ENCODE peak calls at places on chromosomes 6 and 20, in six cellular contexts. One of them, this sample, is unnamed.

GRCh38 chr20:38157635-38158495 is 7.2 kb downstream of the TGM2 start:
- DNase-seq in IMR-90: peak
- DNase-seq in endothelial cell: no peak
- DNase-seq in neural crest cell: no peak
- DNase-seq in heart left ventricle: peak
- DNase-seq in GM12865: no peak
- DNase-seq in this sample: no peak

GRCh38 chr6:99241905-99242534 is 107.5 kb downstream of the FAXC start:
- DNase-seq in GM12865: peak
- DNase-seq in endothelial cell: peak
- DNase-seq in neural crest cell: peak
- DNase-seq in IMR-90: peak
- DNase-seq in heart left ventricle: no peak
- DNase-seq in this sample: peak

GRCh38 chr6:15313367-15313766 is 67.5 kb downstream of the JARID2 start:
- DNase-seq in IMR-90: no peak
- DNase-seq in neural crest cell: no peak
- DNase-seq in GM12865: peak
- DNase-seq in heart left ventricle: peak
- DNase-seq in endothelial cell: no peak
- DNase-seq in this sample: no peak

GRCh38 chr20:46572181-46572580 is 21.7 kb upstream of the OCSTAMP start:
- DNase-seq in endothelial cell: no peak
- DNase-seq in neural crest cell: no peak
- DNase-seq in GM12865: no peak
- DNase-seq in heart left ventricle: peak
- DNase-seq in IMR-90: no peak
- DNase-seq in this sample: peak

GRCh38 chr20:34493646-34494045 is 22.6 kb upstream of the DYNLRB1 start:
- DNase-seq in heart left ventricle: no peak
- DNase-seq in GM12865: no peak
- DNase-seq in neural crest cell: no peak
- DNase-seq in endothelial cell: no peak
- DNase-seq in IMR-90: peak
- DNase-seq in this sample: no peak

GRCh38 chr6:50819906-50820589 is 1.4 kb downstream of the TFAP2B start:
- DNase-seq in IMR-90: no peak
- DNase-seq in endothelial cell: no peak
- DNase-seq in heart left ventricle: no peak
- DNase-seq in GM12865: no peak
- DNase-seq in neural crest cell: no peak
- DNase-seq in this sample: no peak

GRCh38 chr20:36121981-36122930 is 32.3 kb upstream of the EPB41L1 start:
- DNase-seq in endothelial cell: no peak
- DNase-seq in heart left ventricle: no peak
- DNase-seq in IMR-90: no peak
- DNase-seq in neural crest cell: no peak
- DNase-seq in GM12865: no peak
- DNase-seq in this sample: peak

GRCh38 chr6:133854633-133855598 is 34.0 kb upstream of the TCF21 start:
- DNase-seq in neural crest cell: peak
- DNase-seq in endothelial cell: peak
- DNase-seq in GM12865: peak
- DNase-seq in IMR-90: no peak
- DNase-seq in heart left ventricle: no peak
- DNase-seq in this sample: no peak

GRCh38 chr6:168714547-168715260 is 273.7 kb downstream of the SMOC2 start:
- DNase-seq in IMR-90: no peak
- DNase-seq in heart left ventricle: no peak
- DNase-seq in GM12865: no peak
- DNase-seq in endothelial cell: no peak
- DNase-seq in neural crest cell: no peak
- DNase-seq in this sample: no peak

GRCh38 chr20:9021699-9022098 is 47.2 kb upstream of the PLCB4 start:
- DNase-seq in IMR-90: peak
- DNase-seq in neural crest cell: no peak
- DNase-seq in heart left ventricle: no peak
- DNase-seq in GM12865: no peak
- DNase-seq in endothelial cell: no peak
- DNase-seq in this sample: peak

GRCh38 chr20:8388707-8389106 is 256.6 kb downstream of the PLCB1 start:
- DNase-seq in neural crest cell: no peak
- DNase-seq in endothelial cell: no peak
- DNase-seq in GM12865: no peak
- DNase-seq in IMR-90: peak
- DNase-seq in heart left ventricle: no peak
- DNase-seq in this sample: no peak

GRCh38 chr6:165895421-165896165 is 232.6 kb upstream of the PDE10A start:
- DNase-seq in neural crest cell: no peak
- DNase-seq in GM12865: no peak
- DNase-seq in heart left ventricle: no peak
- DNase-seq in IMR-90: no peak
- DNase-seq in endothelial cell: no peak
- DNase-seq in this sample: peak

GRCh38 chr6:13671742-13672141 is 39.9 kb downstream of the RANBP9 start:
- DNase-seq in neural crest cell: no peak
- DNase-seq in heart left ventricle: no peak
- DNase-seq in endothelial cell: no peak
- DNase-seq in GM12865: no peak
- DNase-seq in IMR-90: no peak
- DNase-seq in this sample: no peak

GRCh38 chr6:31821301-31822037 is 6.1 kb upstream of the HSPA1B start:
- DNase-seq in neural crest cell: peak
- DNase-seq in GM12865: peak
- DNase-seq in heart left ventricle: peak
- DNase-seq in IMR-90: peak
- DNase-seq in endothelial cell: peak
- DNase-seq in this sample: peak

GRCh38 chr6:4101298-4101697 is 22.4 kb upstream of the FAM217A start:
- DNase-seq in heart left ventricle: no peak
- DNase-seq in IMR-90: no peak
- DNase-seq in neural crest cell: no peak
- DNase-seq in GM12865: no peak
- DNase-seq in endothelial cell: no peak
- DNase-seq in this sample: no peak

GRCh38 chr6:75481936-75482593 is 11.5 kb downstream of the FILIP1 start:
- DNase-seq in IMR-90: peak
- DNase-seq in neural crest cell: no peak
- DNase-seq in GM12865: no peak
- DNase-seq in heart left ventricle: no peak
- DNase-seq in endothelial cell: no peak
- DNase-seq in this sample: no peak

GRCh38 chr6:148779142-148779562 is 32.3 kb downstream of the UST start:
- DNase-seq in endothelial cell: no peak
- DNase-seq in IMR-90: peak
- DNase-seq in GM12865: no peak
- DNase-seq in neural crest cell: no peak
- DNase-seq in heart left ventricle: no peak
- DNase-seq in this sample: no peak

GRCh38 chr6:88135578-88136114 is 30.5 kb downstream of the CNR1 start:
- DNase-seq in GM12865: peak
- DNase-seq in neural crest cell: no peak
- DNase-seq in heart left ventricle: no peak
- DNase-seq in IMR-90: no peak
- DNase-seq in endothelial cell: no peak
- DNase-seq in this sample: no peak

GRCh38 chr6:10437891-10438290 is 23.0 kb upstream of the TFAP2A start:
- DNase-seq in neural crest cell: no peak
- DNase-seq in heart left ventricle: no peak
- DNase-seq in endothelial cell: no peak
- DNase-seq in GM12865: no peak
- DNase-seq in IMR-90: no peak
- DNase-seq in this sample: no peak

GRCh38 chr6:152609125-152609670 is 28.0 kb downstream of the SYNE1 start:
- DNase-seq in GM12865: no peak
- DNase-seq in heart left ventricle: no peak
- DNase-seq in IMR-90: no peak
- DNase-seq in neural crest cell: no peak
- DNase-seq in endothelial cell: no peak
- DNase-seq in this sample: peak

GRCh38 chr6:29141606-29142005 is 29.1 kb upstream of the OR2J2 start:
- DNase-seq in IMR-90: no peak
- DNase-seq in GM12865: no peak
- DNase-seq in heart left ventricle: no peak
- DNase-seq in endothelial cell: no peak
- DNase-seq in neural crest cell: no peak
- DNase-seq in this sample: no peak

GRCh38 chr6:29142349-29142748 is 28.4 kb upstream of the OR2J2 start:
- DNase-seq in heart left ventricle: no peak
- DNase-seq in GM12865: no peak
- DNase-seq in IMR-90: no peak
- DNase-seq in endothelial cell: no peak
- DNase-seq in neural crest cell: no peak
- DNase-seq in this sample: no peak

GRCh38 chr6:29146154-29146553 is 24.6 kb upstream of the OR2J2 start:
- DNase-seq in GM12865: no peak
- DNase-seq in heart left ventricle: no peak
- DNase-seq in endothelial cell: no peak
- DNase-seq in IMR-90: no peak
- DNase-seq in neural crest cell: no peak
- DNase-seq in this sample: no peak
- TF ChIP-seq CTCF in GM12865: no peak
- TF ChIP-seq CTCF in heart left ventricle: no peak
- TF ChIP-seq CTCF in endothelial cell: no peak
- TF ChIP-seq CTCF in IMR-90: no peak
- TF ChIP-seq CTCF in neural crest cell: no peak
- TF ChIP-seq CTCF in this sample: no peak

GRCh38 chr6:137415834-137416190 is 78.4 kb downstream of the OLIG3 start:
- DNase-seq in GM12865: no peak
- DNase-seq in endothelial cell: no peak
- DNase-seq in IMR-90: no peak
- DNase-seq in heart left ventricle: no peak
- DNase-seq in neural crest cell: no peak
- DNase-seq in this sample: no peak
- TF ChIP-seq CTCF in GM12865: no peak
- TF ChIP-seq CTCF in endothelial cell: no peak
- TF ChIP-seq CTCF in IMR-90: no peak
- TF ChIP-seq CTCF in heart left ventricle: no peak
- TF ChIP-seq CTCF in neural crest cell: peak
- TF ChIP-seq CTCF in this sample: no peak

GRCh38 chr20:50717312-50717711 is 14.1 kb upstream of the PARD6B start:
- DNase-seq in neural crest cell: no peak
- DNase-seq in GM12865: no peak
- DNase-seq in IMR-90: no peak
- DNase-seq in endothelial cell: no peak
- DNase-seq in heart left ventricle: no peak
- DNase-seq in this sample: no peak

GRCh38 chr20:50719328-50719727 is 12.1 kb upstream of the PARD6B start:
- DNase-seq in heart left ventricle: no peak
- DNase-seq in neural crest cell: no peak
- DNase-seq in endothelial cell: no peak
- DNase-seq in GM12865: no peak
- DNase-seq in IMR-90: no peak
- DNase-seq in this sample: no peak

GRCh38 chr20:50716518-50716917 is 14.9 kb upstream of the PARD6B start:
- DNase-seq in IMR-90: no peak
- DNase-seq in endothelial cell: no peak
- DNase-seq in neural crest cell: no peak
- DNase-seq in heart left ventricle: no peak
- DNase-seq in GM12865: no peak
- DNase-seq in this sample: no peak

GRCh38 chr20:50720582-50720981 is 10.8 kb upstream of the PARD6B start:
- DNase-seq in heart left ventricle: no peak
- DNase-seq in neural crest cell: no peak
- DNase-seq in endothelial cell: no peak
- DNase-seq in IMR-90: no peak
- DNase-seq in GM12865: no peak
- DNase-seq in this sample: no peak

DNA sequence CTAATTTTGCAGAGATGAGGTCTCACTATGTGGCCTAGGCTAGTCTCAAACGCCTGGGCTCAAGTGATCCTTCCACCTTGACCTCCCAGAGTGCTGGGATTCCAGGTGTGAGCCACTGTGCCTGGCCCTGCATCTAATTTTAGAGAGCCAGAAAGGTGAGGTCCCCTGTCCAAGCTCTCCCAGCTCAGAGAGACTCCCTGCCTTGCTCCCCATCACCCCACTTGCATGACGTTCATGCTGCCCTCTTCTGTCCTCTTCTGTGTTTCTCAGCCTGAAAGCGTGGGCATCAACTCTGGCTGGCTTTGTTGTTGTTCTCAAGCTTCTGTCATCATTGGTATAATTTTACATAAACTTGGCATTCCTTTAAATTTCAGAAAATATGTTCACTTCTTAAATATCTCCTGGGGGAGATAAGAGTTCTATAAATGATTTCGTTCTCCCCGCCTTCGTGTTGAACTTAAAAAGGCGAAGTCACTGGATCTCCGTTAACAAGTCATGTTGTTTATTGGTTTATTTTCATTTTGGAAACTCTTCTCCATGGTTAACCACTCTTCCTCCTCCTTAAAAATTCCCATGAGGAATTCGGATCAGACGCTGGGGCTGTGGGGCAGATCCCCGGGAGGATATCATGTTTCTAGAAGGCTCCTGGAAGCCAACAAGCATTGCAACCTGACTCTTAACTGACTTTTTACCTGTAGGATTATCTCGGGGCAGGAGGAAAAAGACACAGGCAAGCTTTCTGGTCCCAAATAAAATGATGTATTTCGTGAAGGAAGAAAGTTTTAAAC is 13.2 kb upstream of the PARD6B start:
- DNase-seq in endothelial cell: no peak
- DNase-seq in IMR-90: no peak
- DNase-seq in heart left ventricle: no peak
- DNase-seq in GM12865: no peak
- DNase-seq in neural crest cell: no peak
- DNase-seq in this sample: peak
- TF ChIP-seq CTCF in endothelial cell: no peak
- TF ChIP-seq CTCF in IMR-90: peak
- TF ChIP-seq CTCF in heart left ventricle: no peak
- TF ChIP-seq CTCF in GM12865: no peak
- TF ChIP-seq CTCF in neural crest cell: no peak
- TF ChIP-seq CTCF in this sample: no peak

DNA sequence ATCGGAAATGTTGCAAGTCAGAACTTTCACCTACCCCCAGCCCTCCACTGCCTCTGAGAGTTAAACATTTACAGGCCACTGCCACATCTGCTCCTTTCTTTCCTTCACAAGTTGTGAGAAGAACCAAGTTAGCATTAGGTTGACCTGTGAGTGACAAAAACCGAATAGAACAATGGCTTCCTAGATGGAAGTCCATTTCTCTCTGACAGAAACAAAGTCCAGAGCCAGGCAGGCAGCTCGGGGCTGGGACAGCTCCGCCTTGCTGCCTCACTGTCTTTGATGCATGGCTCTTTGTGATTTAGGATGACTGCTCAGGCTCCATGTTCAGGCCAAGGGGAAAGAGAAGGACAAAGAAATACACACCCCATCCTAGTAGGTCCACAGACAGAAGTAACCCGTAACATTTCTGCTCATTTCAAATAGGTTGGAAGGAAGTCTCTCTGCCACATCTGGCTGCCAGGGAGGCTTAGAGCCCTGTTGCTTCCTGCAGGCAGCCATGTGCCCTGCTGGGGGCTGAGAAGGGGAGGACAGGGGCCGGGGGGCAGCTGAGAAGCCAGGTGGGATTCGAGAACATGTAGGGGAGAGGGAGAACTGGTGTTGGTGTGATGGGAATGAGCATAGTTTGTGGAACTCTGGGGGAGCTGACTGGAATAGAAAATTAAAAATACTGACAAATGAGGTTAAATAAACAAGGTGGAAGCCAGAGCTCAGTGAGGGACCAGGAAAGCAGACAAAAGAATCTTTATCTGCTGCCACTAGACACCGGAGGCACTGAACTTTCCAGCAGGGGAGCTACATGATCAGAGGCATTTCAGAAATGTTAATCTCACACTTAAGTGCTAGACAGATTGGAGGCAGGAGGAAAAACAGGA is 19.5 kb upstream of the IER3 start:
- DNase-seq in heart left ventricle: no peak
- DNase-seq in IMR-90: peak
- DNase-seq in neural crest cell: no peak
- DNase-seq in endothelial cell: no peak
- DNase-seq in GM12865: peak
- DNase-seq in this sample: peak
- TF ChIP-seq CTCF in heart left ventricle: no peak
- TF ChIP-seq CTCF in IMR-90: peak
- TF ChIP-seq CTCF in neural crest cell: peak
- TF ChIP-seq CTCF in endothelial cell: no peak
- TF ChIP-seq CTCF in GM12865: no peak
- TF ChIP-seq CTCF in this sample: peak